ENCODE peak calls at places on chromosomes 4 and X, in four cellular contexts. One of them, this sample, is unnamed.
A peak's percentile ranks its signal among the peaks of the same experiment; 100 is the strongest.

GRCh38 chr4:83075271-83075670 is 39.3 kb downstream of the PLAC8 start:
- DNase-seq in H1: no peak
- DNase-seq in HepG2: no peak
- DNase-seq in K562: no peak
- DNase-seq in this sample: no peak

GRCh38 chr4:169184686-169185085 is 86.1 kb downstream of the SH3RF1 start:
- DNase-seq in H1: no peak
- DNase-seq in HepG2: no peak
- DNase-seq in K562: no peak
- DNase-seq in this sample: no peak

GRCh38 chrX:39846460-39846859 is 251.3 kb downstream of the BCOR start:
- DNase-seq in H1: no peak
- DNase-seq in HepG2: no peak
- DNase-seq in K562: no peak
- DNase-seq in this sample: no peak

GRCh38 chrX:1134156-1134555 is 78.3 kb downstream of the CRLF2 start:
- DNase-seq in H1: no peak
- DNase-seq in HepG2: no peak
- DNase-seq in K562: no peak
- DNase-seq in this sample: no peak

GRCh38 chrX:153854702-153855101 is 24.4 kb upstream of the PDZD4 start:
- DNase-seq in H1: no peak
- DNase-seq in HepG2: peak; percentile 9
- DNase-seq in K562: no peak
- DNase-seq in this sample: no peak

GRCh38 chrX:13483773-13484172 is 85.6 kb upstream of the EGFL6 start:
- DNase-seq in H1: no peak
- DNase-seq in HepG2: no peak
- DNase-seq in K562: no peak
- DNase-seq in this sample: no peak

GRCh38 chr4:183636923-183637322 is 22.1 kb downstream of the RWDD4 start:
- DNase-seq in H1: no peak
- DNase-seq in HepG2: no peak
- DNase-seq in K562: no peak
- DNase-seq in this sample: no peak

GRCh38 chr4:159191989-159192388 is 89.1 kb downstream of the RAPGEF2 start:
- DNase-seq in H1: no peak
- DNase-seq in HepG2: peak; percentile 65
- DNase-seq in K562: no peak
- DNase-seq in this sample: no peak

GRCh38 chrX:68647156-68647957 is at the start of gene STARD8:
- DNase-seq in H1: peak; percentile 19
- DNase-seq in HepG2: peak; percentile 2
- DNase-seq in K562: peak; percentile 54
- DNase-seq in this sample: no peak

GRCh38 chrX:133337250-133337649 is 78.0 kb downstream of the GPC4 start:
- DNase-seq in H1: no peak
- DNase-seq in HepG2: no peak
- DNase-seq in K562: no peak
- DNase-seq in this sample: no peak

GRCh38 chr4:3676196-3676595 is 90.0 kb upstream of the ADRA2C start:
- DNase-seq in H1: no peak
- DNase-seq in HepG2: no peak
- DNase-seq in K562: no peak
- DNase-seq in this sample: no peak

GRCh38 chr4:108224628-108225053 is 55.9 kb upstream of the LEF1 start:
- DNase-seq in H1: no peak
- DNase-seq in HepG2: no peak
- DNase-seq in K562: peak; percentile 48
- DNase-seq in this sample: no peak

GRCh38 chrX:40671126-40671525 is 23.8 kb upstream of the CXorf38 start:
- DNase-seq in H1: no peak
- DNase-seq in HepG2: no peak
- DNase-seq in K562: no peak
- DNase-seq in this sample: no peak

GRCh38 chr4:169345207-169345788 is 74.5 kb upstream of the SH3RF1 start:
- DNase-seq in H1: no peak
- DNase-seq in HepG2: no peak
- DNase-seq in K562: no peak
- DNase-seq in this sample: no peak

GRCh38 chr4:658681-659667 is 15.1 kb downstream of the ATP5ME start:
- DNase-seq in H1: no peak
- DNase-seq in HepG2: peak; percentile 77
- DNase-seq in K562: no peak
- DNase-seq in this sample: no peak

GRCh38 chr4:13526658-13527057 is 17.6 kb downstream of the NKX3-2 start:
- DNase-seq in H1: no peak
- DNase-seq in HepG2: no peak
- DNase-seq in K562: no peak
- DNase-seq in this sample: no peak

GRCh38 chr4:184991860-184992259 is 26.4 kb upstream of the HELT start:
- DNase-seq in H1: no peak
- DNase-seq in HepG2: no peak
- DNase-seq in K562: no peak
- DNase-seq in this sample: no peak

GRCh38 chr4:48093949-48094550 is 40.0 kb downstream of the TXK start:
- DNase-seq in H1: peak; percentile 15
- DNase-seq in HepG2: no peak
- DNase-seq in K562: no peak
- DNase-seq in this sample: no peak

GRCh38 chrX:10833299-10834169 is 213.1 kb upstream of the MID1 start:
- DNase-seq in H1: peak; percentile 10
- DNase-seq in HepG2: peak; percentile 10
- DNase-seq in K562: no peak
- DNase-seq in this sample: no peak

GRCh38 chrX:123920065-123920785 is 41.3 kb upstream of the STAG2 start:
- DNase-seq in H1: no peak
- DNase-seq in HepG2: no peak
- DNase-seq in K562: no peak
- DNase-seq in this sample: no peak

GRCh38 chr4:54231419-54232150 is 2.5 kb downstream of the PDGFRA start:
- DNase-seq in H1: no peak
- DNase-seq in HepG2: no peak
- DNase-seq in K562: no peak
- DNase-seq in this sample: no peak

GRCh38 chr4:53905935-53906377 is 158.4 kb downstream of the CHIC2 start:
- DNase-seq in H1: no peak
- DNase-seq in HepG2: peak; percentile 36
- DNase-seq in K562: no peak
- DNase-seq in this sample: peak; percentile 7

GRCh38 chr4:7939377-7940108 is at the start of gene AFAP1:
- DNase-seq in H1: no peak
- DNase-seq in HepG2: peak; percentile 66
- DNase-seq in K562: peak; percentile 99
- DNase-seq in this sample: no peak

GRCh38 chr4:64617813-64618212 is 208.6 kb upstream of the TECRL start:
- DNase-seq in H1: no peak
- DNase-seq in HepG2: no peak
- DNase-seq in K562: no peak
- DNase-seq in this sample: no peak

GRCh38 chr4:33160126-33160525 is 2440.0 kb downstream of the PCDH7 start:
- DNase-seq in H1: no peak
- DNase-seq in HepG2: no peak
- DNase-seq in K562: no peak
- DNase-seq in this sample: no peak

GRCh38 chrX:387729-388128 is 1.0 kb upstream of the PPP2R3B start:
- DNase-seq in H1: no peak
- DNase-seq in HepG2: no peak
- DNase-seq in K562: no peak
- DNase-seq in this sample: no peak

GRCh38 chr4:252065-252601 is 53.1 kb downstream of the ZNF732 start:
- DNase-seq in H1: no peak
- DNase-seq in HepG2: no peak
- DNase-seq in K562: no peak
- DNase-seq in this sample: no peak

GRCh38 chrX:71846429-71846828 is 64.2 kb upstream of the NHSL2 start:
- DNase-seq in H1: no peak
- DNase-seq in HepG2: peak; percentile 0
- DNase-seq in K562: no peak
- DNase-seq in this sample: no peak

GRCh38 chrX:151896734-151897474 is 15.8 kb upstream of the MAGEA4 start:
- DNase-seq in H1: no peak
- DNase-seq in HepG2: no peak
- DNase-seq in K562: no peak
- DNase-seq in this sample: no peak

GRCh38 chr4:76226418-76226817 is 12.8 kb upstream of the SCARB2 start:
- DNase-seq in H1: no peak
- DNase-seq in HepG2: no peak
- DNase-seq in K562: no peak
- DNase-seq in this sample: no peak

GRCh38 chr4:2977116-2978097 is 14.0 kb downstream of the GRK4 start:
- DNase-seq in H1: no peak
- DNase-seq in HepG2: peak; percentile 23
- DNase-seq in K562: peak; percentile 37
- DNase-seq in this sample: no peak

GRCh38 chrX:323721-324628 is 5.4 kb upstream of the GTPBP6 start:
- DNase-seq in H1: no peak
- DNase-seq in HepG2: peak; percentile 68
- DNase-seq in K562: no peak
- DNase-seq in this sample: no peak

GRCh38 chr4:106247600-106247999 is 68.4 kb downstream of the TBCK start:
- DNase-seq in H1: no peak
- DNase-seq in HepG2: no peak
- DNase-seq in K562: no peak
- DNase-seq in this sample: no peak

GRCh38 chr4:71074452-71075299 is 81.2 kb downstream of the DCK start:
- DNase-seq in H1: no peak
- DNase-seq in HepG2: no peak
- DNase-seq in K562: no peak
- DNase-seq in this sample: no peak

GRCh38 chrX:101708180-101708579 is 48.5 kb upstream of the ARMCX2 start:
- DNase-seq in H1: no peak
- DNase-seq in HepG2: no peak
- DNase-seq in K562: no peak
- DNase-seq in this sample: no peak

GRCh38 chr4:76729460-76729859 is 168.5 kb downstream of the SOWAHB start:
- DNase-seq in H1: no peak
- DNase-seq in HepG2: no peak
- DNase-seq in K562: no peak
- DNase-seq in this sample: no peak

GRCh38 chrX:71493111-71493613 is 39.7 kb upstream of the OGT start:
- DNase-seq in H1: no peak
- DNase-seq in HepG2: peak; percentile 6
- DNase-seq in K562: no peak
- DNase-seq in this sample: no peak

DNA sequence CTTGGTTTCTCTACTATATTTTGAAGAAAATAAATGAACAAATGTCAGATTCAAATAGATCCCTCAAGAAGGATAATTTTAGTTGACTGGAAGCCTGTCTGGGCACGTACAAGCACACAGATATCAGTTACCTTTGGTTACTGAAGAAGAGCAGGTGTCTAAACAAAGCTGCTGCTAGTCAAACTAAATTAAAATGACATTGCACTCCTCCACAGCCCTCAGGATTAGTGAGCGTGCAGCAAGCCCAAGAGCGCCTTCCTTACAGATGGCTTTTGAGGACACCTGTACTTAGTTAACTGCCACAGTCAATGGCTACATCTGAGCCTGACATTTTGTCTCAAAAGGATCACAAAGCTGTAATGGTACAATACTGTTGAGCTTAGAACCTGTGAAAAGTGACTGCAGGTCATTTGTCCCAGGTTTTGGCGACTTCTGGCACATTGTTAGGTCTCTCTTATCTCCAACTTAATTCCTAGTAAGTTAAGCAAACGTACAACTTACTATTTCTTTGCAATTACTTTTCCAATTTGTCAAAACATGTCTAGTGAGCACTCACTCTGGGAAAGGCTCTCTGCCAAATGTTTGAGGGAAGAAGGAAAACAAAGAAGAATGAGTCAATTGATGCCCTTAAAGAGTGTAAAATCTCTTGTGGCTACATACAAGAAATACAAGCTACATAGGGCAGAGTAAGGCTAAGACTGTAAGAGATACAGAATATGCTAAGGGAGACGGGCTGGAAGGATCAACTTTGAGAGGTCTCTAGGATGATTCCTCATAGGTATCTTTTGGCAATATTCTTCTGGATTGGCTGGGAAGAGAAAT is 25.6 kb upstream of the DAPP1 start:
- DNase-seq in H1: no peak
- DNase-seq in HepG2: no peak
- DNase-seq in K562: no peak
- DNase-seq in this sample: no peak
- TF ChIP-seq ATF3 in H1: no peak
- TF ChIP-seq ATF3 in HepG2: no peak
- TF ChIP-seq ATF3 in K562: no peak
- TF ChIP-seq ATF3 in this sample: no peak

GRCh38 chr4:85607624-85608023 is 132.7 kb downstream of the ARHGAP24 start:
- DNase-seq in H1: no peak
- DNase-seq in HepG2: no peak
- DNase-seq in K562: no peak
- DNase-seq in this sample: peak; percentile 54
- TF ChIP-seq HDAC2 in H1: no peak
- TF ChIP-seq HDAC2 in HepG2: no peak
- TF ChIP-seq HDAC2 in K562: no peak
- TF ChIP-seq HDAC2 in this sample: no peak

GRCh38 chrX:14936561-14936960 is 63.3 kb downstream of the MOSPD2 start:
- DNase-seq in H1: no peak
- DNase-seq in HepG2: no peak
- DNase-seq in K562: peak; percentile 9
- DNase-seq in this sample: no peak
- TF ChIP-seq ATF3 in H1: no peak
- TF ChIP-seq ATF3 in HepG2: no peak
- TF ChIP-seq ATF3 in K562: peak; percentile 81
- TF ChIP-seq ATF3 in this sample: no peak

GRCh38 chr4:148497258-148497657 is 55.0 kb upstream of the NR3C2 start:
- DNase-seq in H1: no peak
- DNase-seq in HepG2: no peak
- DNase-seq in K562: no peak
- DNase-seq in this sample: no peak
- TF ChIP-seq HDAC2 in H1: no peak
- TF ChIP-seq HDAC2 in HepG2: no peak
- TF ChIP-seq HDAC2 in K562: no peak
- TF ChIP-seq HDAC2 in this sample: no peak

GRCh38 chr4:156829194-156829593 is 142.4 kb downstream of the PDGFC start:
- DNase-seq in H1: no peak
- DNase-seq in HepG2: no peak
- DNase-seq in K562: no peak
- DNase-seq in this sample: no peak
- TF ChIP-seq ATF3 in H1: no peak
- TF ChIP-seq ATF3 in HepG2: no peak
- TF ChIP-seq ATF3 in K562: no peak
- TF ChIP-seq ATF3 in this sample: no peak

This sample was measured in GM12878.